ENCODE peak calls at places on chromosomes 13 and 19, in ten cellular contexts. X is astrocyte of the spinal cord; C is NB4; O is activated CD4-positive, alpha-beta T cell treated with anti-CD3 and anti-CD28 coated beads for 4 hours; W is cardiac fibroblast; Q is head of caudate nucleus; N is CD8-positive, alpha-beta T cell; I is kidney epithelial cell; B is T-helper 2 cell; Y is lower lobe of right lung. M is an unnamed sample.

GRCh38 chr19:50522881-50523280 is 9.2 kb upstream of the ASPDH start:
- DNase-seq in X (no peak), C (no peak), Y (no peak), I (no peak), Q (no peak), W (no peak), O (no peak), N (no peak), B (no peak), M (no peak)

GRCh38 chr13:94162289-94162688 is 317.2 kb downstream of the DCT start:
- DNase-seq in B (no peak), W (no peak), N (no peak), X (no peak), O (no peak), I (no peak), Y (peak), C (no peak), Q (no peak), M (no peak)

GRCh38 chr13:109381546-109382180 is 404.7 kb downstream of the IRS2 start:
- DNase-seq in W (peak), X (peak), I (peak), C (peak), O (no peak), N (no peak), B (no peak), Y (no peak), Q (no peak), M (peak)

GRCh38 chr13:71949441-71949840 is 82.4 kb upstream of the DACH1 start:
- DNase-seq in B (no peak), O (no peak), I (no peak), Q (no peak), C (no peak), W (no peak), N (no peak), X (no peak), Y (no peak), M (no peak)

GRCh38 chr19:38395381-38396127 is 7.1 kb downstream of the SPRED3 start:
- DNase-seq in C (no peak), B (no peak), Q (no peak), Y (no peak), O (peak), X (no peak), I (no peak), N (no peak), W (no peak), M (no peak)

GRCh38 chr13:108200781-108201398 is 14.4 kb downstream of the LIG4 start:
- DNase-seq in I (peak), Y (no peak), X (no peak), O (no peak), Q (no peak), N (no peak), C (no peak), B (no peak), W (peak), M (peak)

GRCh38 chr13:113653264-113654174 is 4.5 kb downstream of the ATP4B start:
- DNase-seq in I (no peak), B (peak), Y (peak), Q (no peak), N (no peak), O (no peak), C (no peak), X (peak), W (no peak), M (no peak)

GRCh38 chr19:41860419-41861097 is 503 bp downstream of the RPS19 start:
- DNase-seq in C (no peak), I (no peak), W (peak), Y (peak), B (no peak), X (no peak), O (peak), N (no peak), Q (no peak), M (no peak)